ENCODE peak calls at places on chromosomes 11 and 22, in six cellular contexts. One of them, this sample, is unnamed.

GRCh38 chr11:116138280-116138679 is 634.1 kb upstream of the CADM1 start:
- DNase-seq in dorsolateral prefrontal cortex: no peak
- DNase-seq in kidney: no peak
- DNase-seq in fibroblast of lung: no peak
- DNase-seq in left ventricle myocardium inferior: no peak
- DNase-seq in AG04450: no peak
- DNase-seq in this sample: no peak

GRCh38 chr11:60377737-60378136 is 595 bp upstream of the MS4A7 start:
- DNase-seq in left ventricle myocardium inferior: peak
- DNase-seq in dorsolateral prefrontal cortex: no peak
- DNase-seq in fibroblast of lung: no peak
- DNase-seq in AG04450: no peak
- DNase-seq in kidney: no peak
- DNase-seq in this sample: no peak

GRCh38 chr11:46520971-46521745 is 72.7 kb downstream of the AMBRA1 start:
- DNase-seq in left ventricle myocardium inferior: no peak
- DNase-seq in fibroblast of lung: peak
- DNase-seq in dorsolateral prefrontal cortex: no peak
- DNase-seq in kidney: no peak
- DNase-seq in AG04450: no peak
- DNase-seq in this sample: peak

GRCh38 chr11:67507242-67507890 is 596 bp downstream of the CDK2AP2 start:
- DNase-seq in fibroblast of lung: no peak
- DNase-seq in kidney: no peak
- DNase-seq in left ventricle myocardium inferior: peak
- DNase-seq in dorsolateral prefrontal cortex: no peak
- DNase-seq in AG04450: peak
- DNase-seq in this sample: no peak

GRCh38 chr11:105701098-105701497 is 91.2 kb downstream of the GRIA4 start:
- DNase-seq in kidney: no peak
- DNase-seq in AG04450: no peak
- DNase-seq in left ventricle myocardium inferior: no peak
- DNase-seq in dorsolateral prefrontal cortex: no peak
- DNase-seq in fibroblast of lung: no peak
- DNase-seq in this sample: no peak

GRCh38 chr11:126011220-126011619 is 51.4 kb downstream of the CDON start:
- DNase-seq in AG04450: no peak
- DNase-seq in left ventricle myocardium inferior: no peak
- DNase-seq in dorsolateral prefrontal cortex: no peak
- DNase-seq in kidney: no peak
- DNase-seq in fibroblast of lung: no peak
- DNase-seq in this sample: no peak

GRCh38 chr11:130451261-130452019 is 3.0 kb downstream of the ADAMTS15 start:
- DNase-seq in dorsolateral prefrontal cortex: no peak
- DNase-seq in AG04450: no peak
- DNase-seq in left ventricle myocardium inferior: peak
- DNase-seq in fibroblast of lung: peak
- DNase-seq in kidney: no peak
- DNase-seq in this sample: no peak

GRCh38 chr22:35523167-35523928 is 17.3 kb upstream of the RASD2 start:
- DNase-seq in fibroblast of lung: no peak
- DNase-seq in dorsolateral prefrontal cortex: no peak
- DNase-seq in AG04450: no peak
- DNase-seq in left ventricle myocardium inferior: no peak
- DNase-seq in kidney: no peak
- DNase-seq in this sample: no peak

GRCh38 chr11:2987881-2988280 is 4.2 kb downstream of the NAP1L4 start:
- DNase-seq in left ventricle myocardium inferior: no peak
- DNase-seq in dorsolateral prefrontal cortex: no peak
- DNase-seq in AG04450: no peak
- DNase-seq in fibroblast of lung: no peak
- DNase-seq in kidney: no peak
- DNase-seq in this sample: no peak

GRCh38 chr22:48863965-48864538 is 963.6 kb downstream of the BRD1 start:
- DNase-seq in fibroblast of lung: no peak
- DNase-seq in left ventricle myocardium inferior: no peak
- DNase-seq in kidney: peak
- DNase-seq in dorsolateral prefrontal cortex: no peak
- DNase-seq in AG04450: no peak
- DNase-seq in this sample: no peak

GRCh38 chr11:6594142-6594768 is 9.2 kb downstream of the RRP8 start:
- DNase-seq in fibroblast of lung: no peak
- DNase-seq in dorsolateral prefrontal cortex: no peak
- DNase-seq in kidney: no peak
- DNase-seq in left ventricle myocardium inferior: no peak
- DNase-seq in AG04450: no peak
- DNase-seq in this sample: no peak

GRCh38 chr22:46069518-46070214 is 80.7 kb upstream of the PPARA start:
- DNase-seq in AG04450: peak
- DNase-seq in left ventricle myocardium inferior: peak
- DNase-seq in kidney: no peak
- DNase-seq in dorsolateral prefrontal cortex: peak
- DNase-seq in fibroblast of lung: peak
- DNase-seq in this sample: peak

GRCh38 chr11:70467196-70468085 is 69.1 kb downstream of the CTTN start:
- DNase-seq in dorsolateral prefrontal cortex: peak
- DNase-seq in fibroblast of lung: peak
- DNase-seq in kidney: no peak
- DNase-seq in AG04450: no peak
- DNase-seq in left ventricle myocardium inferior: peak
- DNase-seq in this sample: peak

GRCh38 chr11:2853997-2854560 is 31.5 kb downstream of the CDKN1C start:
- DNase-seq in dorsolateral prefrontal cortex: no peak
- DNase-seq in fibroblast of lung: no peak
- DNase-seq in left ventricle myocardium inferior: no peak
- DNase-seq in kidney: no peak
- DNase-seq in AG04450: no peak
- DNase-seq in this sample: no peak

GRCh38 chr11:130474637-130475400 is 26.4 kb downstream of the ADAMTS15 start:
- DNase-seq in AG04450: no peak
- DNase-seq in fibroblast of lung: no peak
- DNase-seq in left ventricle myocardium inferior: no peak
- DNase-seq in dorsolateral prefrontal cortex: no peak
- DNase-seq in kidney: no peak
- DNase-seq in this sample: no peak

GRCh38 chr11:130159657-130160459 is at the start of gene ST14:
- DNase-seq in left ventricle myocardium inferior: no peak
- DNase-seq in kidney: peak
- DNase-seq in AG04450: no peak
- DNase-seq in dorsolateral prefrontal cortex: no peak
- DNase-seq in fibroblast of lung: no peak
- DNase-seq in this sample: no peak

GRCh38 chr11:114953039-114953438 is 274.7 kb downstream of the NXPE2 start:
- DNase-seq in left ventricle myocardium inferior: no peak
- DNase-seq in fibroblast of lung: no peak
- DNase-seq in kidney: no peak
- DNase-seq in AG04450: no peak
- DNase-seq in dorsolateral prefrontal cortex: no peak
- DNase-seq in this sample: no peak

GRCh38 chr11:78725200-78725599 is 150.5 kb upstream of the NARS2 start:
- DNase-seq in AG04450: no peak
- DNase-seq in kidney: no peak
- DNase-seq in dorsolateral prefrontal cortex: no peak
- DNase-seq in fibroblast of lung: no peak
- DNase-seq in left ventricle myocardium inferior: no peak
- DNase-seq in this sample: no peak

GRCh38 chr11:78595431-78596130 is 20.9 kb upstream of the NARS2 start:
- DNase-seq in fibroblast of lung: peak
- DNase-seq in kidney: peak
- DNase-seq in AG04450: peak
- DNase-seq in dorsolateral prefrontal cortex: no peak
- DNase-seq in left ventricle myocardium inferior: no peak
- DNase-seq in this sample: peak

GRCh38 chr11:285894-286220 is 3.1 kb upstream of the PGGHG start:
- DNase-seq in AG04450: no peak
- DNase-seq in left ventricle myocardium inferior: no peak
- DNase-seq in kidney: no peak
- DNase-seq in fibroblast of lung: no peak
- DNase-seq in dorsolateral prefrontal cortex: peak
- DNase-seq in this sample: no peak

GRCh38 chr11:111456086-111456858 is 55.9 kb downstream of the BTG4 start:
- DNase-seq in dorsolateral prefrontal cortex: no peak
- DNase-seq in AG04450: no peak
- DNase-seq in kidney: no peak
- DNase-seq in left ventricle myocardium inferior: no peak
- DNase-seq in fibroblast of lung: no peak
- DNase-seq in this sample: no peak

GRCh38 chr11:111456859-111457730 is 55.1 kb downstream of the BTG4 start:
- DNase-seq in kidney: no peak
- DNase-seq in fibroblast of lung: no peak
- DNase-seq in AG04450: no peak
- DNase-seq in dorsolateral prefrontal cortex: no peak
- DNase-seq in left ventricle myocardium inferior: no peak
- DNase-seq in this sample: no peak

GRCh38 chr11:111455291-111456085 is 56.7 kb downstream of the BTG4 start:
- DNase-seq in fibroblast of lung: no peak
- DNase-seq in dorsolateral prefrontal cortex: no peak
- DNase-seq in kidney: no peak
- DNase-seq in AG04450: no peak
- DNase-seq in left ventricle myocardium inferior: no peak
- DNase-seq in this sample: no peak

GRCh38 chr11:111452817-111453607 is 59.2 kb downstream of the BTG4 start:
- DNase-seq in dorsolateral prefrontal cortex: no peak
- DNase-seq in fibroblast of lung: no peak
- DNase-seq in kidney: no peak
- DNase-seq in AG04450: no peak
- DNase-seq in left ventricle myocardium inferior: no peak
- DNase-seq in this sample: no peak

DNA sequence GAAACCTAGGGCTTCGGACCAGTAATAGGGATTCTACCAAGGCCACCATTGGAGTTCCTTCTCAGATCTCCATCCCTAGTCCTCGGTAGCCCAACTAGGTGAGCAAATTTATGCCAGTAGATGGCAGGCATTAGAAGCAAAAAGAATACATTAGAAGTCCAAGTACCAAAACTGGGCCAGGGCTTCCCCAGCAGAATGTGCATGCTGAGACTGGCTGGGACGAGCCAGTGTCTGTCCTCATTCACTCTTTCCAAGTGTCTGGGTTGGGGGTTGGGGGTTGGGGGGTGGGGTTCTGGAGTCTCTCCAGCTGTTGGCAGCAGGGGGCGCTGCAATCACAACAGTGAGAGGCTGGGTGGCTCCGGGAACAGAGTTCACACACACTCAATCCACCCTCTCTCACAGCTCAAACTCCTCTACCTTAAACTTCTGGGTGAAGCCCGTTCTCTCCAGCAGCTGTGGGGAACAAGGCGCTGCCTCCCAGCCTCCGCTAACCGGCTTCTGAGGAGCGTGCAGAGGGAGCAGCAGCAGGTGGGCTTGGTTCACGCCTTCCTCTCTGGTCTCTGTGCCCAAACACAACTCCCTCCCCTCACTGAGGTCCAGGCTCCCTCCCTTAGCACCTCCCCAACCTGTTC is 57.5 kb downstream of the BTG4 start:
- DNase-seq in kidney: no peak
- DNase-seq in AG04450: peak
- DNase-seq in dorsolateral prefrontal cortex: no peak
- DNase-seq in fibroblast of lung: peak
- DNase-seq in left ventricle myocardium inferior: no peak
- DNase-seq in this sample: peak
- TF ChIP-seq CTCF in kidney: peak
- TF ChIP-seq CTCF in AG04450: peak
- TF ChIP-seq CTCF in dorsolateral prefrontal cortex: peak
- TF ChIP-seq CTCF in fibroblast of lung: peak
- TF ChIP-seq CTCF in left ventricle myocardium inferior: peak
- TF ChIP-seq CTCF in this sample: peak

DNA sequence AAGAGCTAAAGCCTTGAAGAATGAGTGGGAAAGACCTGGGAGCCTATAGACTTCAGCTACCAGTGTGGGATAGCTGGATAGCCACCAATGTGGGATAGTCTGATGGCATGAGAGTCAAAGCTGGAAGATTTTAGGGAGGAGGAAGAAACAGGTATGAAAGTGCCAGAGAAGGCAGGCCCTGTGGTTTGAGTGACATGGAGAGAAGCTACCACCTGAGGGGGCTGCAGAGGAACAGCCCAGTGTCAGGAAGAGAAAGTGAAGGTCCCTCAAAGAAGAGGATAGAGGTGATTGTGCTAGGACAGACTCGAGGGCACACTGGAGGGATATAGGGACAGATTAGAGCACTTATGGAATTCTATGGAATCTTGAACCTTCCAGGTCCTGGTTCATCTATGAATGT is 23.1 kb upstream of the PAX6 start:
- DNase-seq in AG04450: no peak
- DNase-seq in left ventricle myocardium inferior: no peak
- DNase-seq in dorsolateral prefrontal cortex: no peak
- DNase-seq in kidney: no peak
- DNase-seq in fibroblast of lung: no peak
- DNase-seq in this sample: no peak
- TF ChIP-seq CTCF in AG04450: no peak
- TF ChIP-seq CTCF in left ventricle myocardium inferior: no peak
- TF ChIP-seq CTCF in dorsolateral prefrontal cortex: no peak
- TF ChIP-seq CTCF in kidney: no peak
- TF ChIP-seq CTCF in fibroblast of lung: no peak
- TF ChIP-seq CTCF in this sample: no peak

DNA sequence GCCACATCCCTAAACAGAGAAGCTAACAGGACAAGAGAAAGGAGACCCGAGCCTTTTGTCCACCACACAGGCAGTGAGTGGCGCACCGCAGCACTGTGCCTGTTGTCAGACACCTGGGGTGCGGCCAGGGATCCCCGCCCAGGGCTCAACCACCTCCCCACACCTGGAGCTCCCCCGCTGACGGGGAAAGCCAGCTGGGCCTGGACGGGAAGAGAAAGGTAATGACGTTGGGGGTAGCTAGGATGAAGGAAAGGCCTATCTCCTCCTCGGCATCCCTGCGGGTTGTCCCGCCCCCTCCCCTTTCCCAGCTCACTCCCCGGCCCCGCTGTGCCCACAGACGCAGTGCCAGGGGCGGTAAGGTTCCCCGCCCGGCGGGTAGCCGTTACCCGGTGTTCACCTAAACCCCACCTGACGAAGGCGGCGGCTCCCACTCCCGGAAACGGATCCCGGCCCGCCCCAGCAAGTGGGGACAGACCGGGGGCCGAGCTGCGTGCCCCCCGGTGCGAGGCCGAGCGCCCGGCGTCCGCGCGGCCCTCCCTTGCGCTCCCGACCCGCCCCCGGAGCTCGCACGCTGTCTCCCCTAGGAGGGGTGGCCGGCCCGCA is 507 bp downstream of the HYOU1 start:
- DNase-seq in fibroblast of lung: no peak
- DNase-seq in AG04450: no peak
- DNase-seq in left ventricle myocardium inferior: no peak
- DNase-seq in dorsolateral prefrontal cortex: no peak
- DNase-seq in kidney: peak
- DNase-seq in this sample: no peak
- TF ChIP-seq CTCF in fibroblast of lung: no peak
- TF ChIP-seq CTCF in AG04450: no peak
- TF ChIP-seq CTCF in left ventricle myocardium inferior: no peak
- TF ChIP-seq CTCF in dorsolateral prefrontal cortex: no peak
- TF ChIP-seq CTCF in kidney: no peak
- TF ChIP-seq CTCF in this sample: no peak

DNA sequence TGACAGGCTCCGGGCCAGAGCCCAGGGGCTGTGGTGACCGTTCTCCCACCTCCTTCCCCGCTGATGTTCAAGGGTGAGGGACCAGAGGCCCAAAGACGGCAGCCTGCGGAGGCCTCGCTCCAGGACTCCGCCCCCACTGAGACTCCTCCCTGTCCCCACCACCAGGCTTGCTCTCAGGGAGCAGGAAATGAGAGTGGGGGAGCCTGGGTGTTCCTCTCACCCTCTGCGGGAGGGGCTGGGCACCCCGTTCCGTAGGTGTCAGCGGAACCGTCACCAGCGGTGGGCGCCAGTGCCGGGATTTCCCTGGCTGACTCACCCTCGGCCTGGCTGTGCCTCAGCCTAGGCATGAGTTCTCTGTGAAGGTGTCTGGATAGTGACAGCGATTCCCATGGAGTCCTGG is 15.7 kb downstream of the DAGLA start:
- DNase-seq in fibroblast of lung: peak
- DNase-seq in AG04450: no peak
- DNase-seq in left ventricle myocardium inferior: peak
- DNase-seq in kidney: peak
- DNase-seq in dorsolateral prefrontal cortex: no peak
- DNase-seq in this sample: peak
- TF ChIP-seq CTCF in fibroblast of lung: no peak
- TF ChIP-seq CTCF in AG04450: no peak
- TF ChIP-seq CTCF in left ventricle myocardium inferior: peak
- TF ChIP-seq CTCF in kidney: no peak
- TF ChIP-seq CTCF in dorsolateral prefrontal cortex: no peak
- TF ChIP-seq CTCF in this sample: peak

This sample was measured in HFFc6.